ENCODE peak calls at places on chromosomes 4 and X, in nine cellular contexts. One of them, this sample, is unnamed.

GRCh38 chrX:100647095-100647494 is 3.1 kb downstream of the SRPX2 start:
- DNase-seq in lung: no peak
- DNase-seq in HFF-Myc: no peak
- DNase-seq in brain microvascular endothelial cell: no peak
- DNase-seq in coronary artery: no peak
- DNase-seq in stomach: no peak
- DNase-seq in cardiac fibroblast: peak
- DNase-seq in dorsolateral prefrontal cortex: no peak
- DNase-seq in CD4-positive, alpha-beta memory T cell: no peak
- DNase-seq in this sample: no peak

GRCh38 chrX:136210243-136210642 is 41.0 kb downstream of the MAP7D3 start:
- DNase-seq in lung: no peak
- DNase-seq in HFF-Myc: no peak
- DNase-seq in brain microvascular endothelial cell: no peak
- DNase-seq in coronary artery: no peak
- DNase-seq in stomach: no peak
- DNase-seq in cardiac fibroblast: no peak
- DNase-seq in dorsolateral prefrontal cortex: no peak
- DNase-seq in CD4-positive, alpha-beta memory T cell: no peak
- DNase-seq in this sample: peak

GRCh38 chr4:182644326-182645050 is 272.7 kb downstream of the DCTD start:
- DNase-seq in lung: no peak
- DNase-seq in HFF-Myc: no peak
- DNase-seq in brain microvascular endothelial cell: peak
- DNase-seq in coronary artery: no peak
- DNase-seq in stomach: no peak
- DNase-seq in cardiac fibroblast: peak
- DNase-seq in dorsolateral prefrontal cortex: no peak
- DNase-seq in CD4-positive, alpha-beta memory T cell: no peak
- DNase-seq in this sample: no peak

GRCh38 chr4:2712261-2712842 is 43.8 kb downstream of the TNIP2 start:
- DNase-seq in lung: no peak
- DNase-seq in HFF-Myc: no peak
- DNase-seq in brain microvascular endothelial cell: no peak
- DNase-seq in coronary artery: no peak
- DNase-seq in stomach: no peak
- DNase-seq in cardiac fibroblast: peak
- DNase-seq in dorsolateral prefrontal cortex: no peak
- DNase-seq in CD4-positive, alpha-beta memory T cell: no peak
- DNase-seq in this sample: no peak

GRCh38 chr4:16226816-16227461 is 668 bp upstream of the TAPT1 start:
- DNase-seq in lung: peak
- DNase-seq in HFF-Myc: no peak
- DNase-seq in brain microvascular endothelial cell: peak
- DNase-seq in coronary artery: peak
- DNase-seq in stomach: peak
- DNase-seq in cardiac fibroblast: peak
- DNase-seq in dorsolateral prefrontal cortex: peak
- DNase-seq in CD4-positive, alpha-beta memory T cell: peak
- DNase-seq in this sample: peak

GRCh38 chr4:91448668-91449330 is 855.0 kb upstream of the GRID2 start:
- DNase-seq in lung: no peak
- DNase-seq in HFF-Myc: no peak
- DNase-seq in brain microvascular endothelial cell: no peak
- DNase-seq in coronary artery: no peak
- DNase-seq in stomach: no peak
- DNase-seq in cardiac fibroblast: peak
- DNase-seq in dorsolateral prefrontal cortex: no peak
- DNase-seq in CD4-positive, alpha-beta memory T cell: no peak
- DNase-seq in this sample: no peak

GRCh38 chr4:6767725-6768538 is 14.6 kb upstream of the KIAA0232 start:
- DNase-seq in lung: no peak
- DNase-seq in HFF-Myc: no peak
- DNase-seq in brain microvascular endothelial cell: no peak
- DNase-seq in coronary artery: no peak
- DNase-seq in stomach: no peak
- DNase-seq in cardiac fibroblast: no peak
- DNase-seq in dorsolateral prefrontal cortex: no peak
- DNase-seq in CD4-positive, alpha-beta memory T cell: no peak
- DNase-seq in this sample: no peak

GRCh38 chrX:48911407-48912182 is at the start of gene SLC35A2:
- DNase-seq in lung: peak
- DNase-seq in HFF-Myc: no peak
- DNase-seq in brain microvascular endothelial cell: peak
- DNase-seq in coronary artery: no peak
- DNase-seq in stomach: peak
- DNase-seq in cardiac fibroblast: peak
- DNase-seq in dorsolateral prefrontal cortex: peak
- DNase-seq in CD4-positive, alpha-beta memory T cell: peak
- DNase-seq in this sample: peak

GRCh38 chr4:3628868-3629175 is 96.6 kb upstream of the LRPAP1 start:
- DNase-seq in lung: no peak
- DNase-seq in HFF-Myc: no peak
- DNase-seq in brain microvascular endothelial cell: no peak
- DNase-seq in coronary artery: no peak
- DNase-seq in stomach: no peak
- DNase-seq in cardiac fibroblast: no peak
- DNase-seq in dorsolateral prefrontal cortex: peak
- DNase-seq in CD4-positive, alpha-beta memory T cell: no peak
- DNase-seq in this sample: no peak

GRCh38 chr4:183348706-183349659 is 26.8 kb upstream of the CLDN24 start:
- DNase-seq in lung: no peak
- DNase-seq in HFF-Myc: peak
- DNase-seq in brain microvascular endothelial cell: peak
- DNase-seq in coronary artery: no peak
- DNase-seq in stomach: no peak
- DNase-seq in cardiac fibroblast: peak
- DNase-seq in dorsolateral prefrontal cortex: no peak
- DNase-seq in CD4-positive, alpha-beta memory T cell: no peak
- DNase-seq in this sample: no peak

GRCh38 chrX:17617794-17618193 is 119.5 kb upstream of the SCML1 start:
- DNase-seq in lung: no peak
- DNase-seq in HFF-Myc: no peak
- DNase-seq in brain microvascular endothelial cell: no peak
- DNase-seq in coronary artery: no peak
- DNase-seq in stomach: no peak
- DNase-seq in cardiac fibroblast: no peak
- DNase-seq in dorsolateral prefrontal cortex: no peak
- DNase-seq in CD4-positive, alpha-beta memory T cell: no peak
- DNase-seq in this sample: no peak

GRCh38 chr4:186144596-186145569 is 40.4 kb downstream of the FAM149A start:
- DNase-seq in lung: no peak
- DNase-seq in HFF-Myc: no peak
- DNase-seq in brain microvascular endothelial cell: peak
- DNase-seq in coronary artery: peak
- DNase-seq in stomach: peak
- DNase-seq in cardiac fibroblast: peak
- DNase-seq in dorsolateral prefrontal cortex: peak
- DNase-seq in CD4-positive, alpha-beta memory T cell: no peak
- DNase-seq in this sample: peak

GRCh38 chr4:8192748-8193738 is 6.0 kb upstream of the SH3TC1 start:
- DNase-seq in lung: peak
- DNase-seq in HFF-Myc: no peak
- DNase-seq in brain microvascular endothelial cell: peak
- DNase-seq in coronary artery: no peak
- DNase-seq in stomach: peak
- DNase-seq in cardiac fibroblast: peak
- DNase-seq in dorsolateral prefrontal cortex: no peak
- DNase-seq in CD4-positive, alpha-beta memory T cell: no peak
- DNase-seq in this sample: peak

GRCh38 chr4:177696438-177696966 is 254.3 kb upstream of the AGA start:
- DNase-seq in lung: no peak
- DNase-seq in HFF-Myc: no peak
- DNase-seq in brain microvascular endothelial cell: no peak
- DNase-seq in coronary artery: no peak
- DNase-seq in stomach: no peak
- DNase-seq in cardiac fibroblast: no peak
- DNase-seq in dorsolateral prefrontal cortex: no peak
- DNase-seq in CD4-positive, alpha-beta memory T cell: no peak
- DNase-seq in this sample: no peak

GRCh38 chr4:4763815-4764202 is 95.7 kb upstream of the MSX1 start:
- DNase-seq in lung: no peak
- DNase-seq in HFF-Myc: peak
- DNase-seq in brain microvascular endothelial cell: peak
- DNase-seq in coronary artery: no peak
- DNase-seq in stomach: no peak
- DNase-seq in cardiac fibroblast: no peak
- DNase-seq in dorsolateral prefrontal cortex: no peak
- DNase-seq in CD4-positive, alpha-beta memory T cell: no peak
- DNase-seq in this sample: no peak

GRCh38 chr4:155400893-155401292 is 24.1 kb upstream of the MAP9 start:
- DNase-seq in lung: no peak
- DNase-seq in HFF-Myc: no peak
- DNase-seq in brain microvascular endothelial cell: no peak
- DNase-seq in coronary artery: no peak
- DNase-seq in stomach: no peak
- DNase-seq in cardiac fibroblast: no peak
- DNase-seq in dorsolateral prefrontal cortex: no peak
- DNase-seq in CD4-positive, alpha-beta memory T cell: no peak
- DNase-seq in this sample: no peak

GRCh38 chr4:128601992-128602695 is 207.4 kb upstream of the JADE1 start:
- DNase-seq in lung: no peak
- DNase-seq in HFF-Myc: no peak
- DNase-seq in brain microvascular endothelial cell: peak
- DNase-seq in coronary artery: no peak
- DNase-seq in stomach: no peak
- DNase-seq in cardiac fibroblast: peak
- DNase-seq in dorsolateral prefrontal cortex: no peak
- DNase-seq in CD4-positive, alpha-beta memory T cell: no peak
- DNase-seq in this sample: peak

GRCh38 chr4:188400456-188400855 is 261.2 kb downstream of the TRIML1 start:
- DNase-seq in lung: no peak
- DNase-seq in HFF-Myc: no peak
- DNase-seq in brain microvascular endothelial cell: no peak
- DNase-seq in coronary artery: no peak
- DNase-seq in stomach: no peak
- DNase-seq in cardiac fibroblast: no peak
- DNase-seq in dorsolateral prefrontal cortex: no peak
- DNase-seq in CD4-positive, alpha-beta memory T cell: no peak
- DNase-seq in this sample: no peak

GRCh38 chr4:30172416-30172815 is 547.8 kb upstream of the PCDH7 start:
- DNase-seq in lung: no peak
- DNase-seq in HFF-Myc: no peak
- DNase-seq in brain microvascular endothelial cell: no peak
- DNase-seq in coronary artery: no peak
- DNase-seq in stomach: no peak
- DNase-seq in cardiac fibroblast: no peak
- DNase-seq in dorsolateral prefrontal cortex: no peak
- DNase-seq in CD4-positive, alpha-beta memory T cell: no peak
- DNase-seq in this sample: no peak

GRCh38 chr4:57850141-57850540 is 740.0 kb upstream of the IGFBP7 start:
- DNase-seq in lung: no peak
- DNase-seq in HFF-Myc: no peak
- DNase-seq in brain microvascular endothelial cell: no peak
- DNase-seq in coronary artery: no peak
- DNase-seq in stomach: no peak
- DNase-seq in cardiac fibroblast: no peak
- DNase-seq in dorsolateral prefrontal cortex: no peak
- DNase-seq in CD4-positive, alpha-beta memory T cell: no peak
- DNase-seq in this sample: no peak

GRCh38 chr4:57854748-57855147 is 744.6 kb upstream of the IGFBP7 start:
- DNase-seq in lung: no peak
- DNase-seq in HFF-Myc: no peak
- DNase-seq in brain microvascular endothelial cell: no peak
- DNase-seq in coronary artery: no peak
- DNase-seq in stomach: no peak
- DNase-seq in cardiac fibroblast: no peak
- DNase-seq in dorsolateral prefrontal cortex: no peak
- DNase-seq in CD4-positive, alpha-beta memory T cell: no peak
- DNase-seq in this sample: no peak
- H3K4me3 ChIP-seq in lung: no peak
- H3K4me3 ChIP-seq in HFF-Myc: no peak
- H3K4me3 ChIP-seq in brain microvascular endothelial cell: no peak
- H3K4me3 ChIP-seq in coronary artery: peak
- H3K4me3 ChIP-seq in stomach: no peak
- H3K4me3 ChIP-seq in cardiac fibroblast: no peak
- H3K4me3 ChIP-seq in dorsolateral prefrontal cortex: no peak
- H3K4me3 ChIP-seq in CD4-positive, alpha-beta memory T cell: no peak
- H3K4me3 ChIP-seq in this sample: no peak

GRCh38 chrX:70921709-70922352 is 9.1 kb downstream of the SLC7A3 start:
- DNase-seq in lung: no peak
- DNase-seq in HFF-Myc: no peak
- DNase-seq in brain microvascular endothelial cell: no peak
- DNase-seq in coronary artery: no peak
- DNase-seq in stomach: no peak
- DNase-seq in cardiac fibroblast: no peak
- DNase-seq in dorsolateral prefrontal cortex: no peak
- DNase-seq in CD4-positive, alpha-beta memory T cell: no peak
- DNase-seq in this sample: no peak
- H3K4me3 ChIP-seq in lung: no peak
- H3K4me3 ChIP-seq in HFF-Myc: no peak
- H3K4me3 ChIP-seq in brain microvascular endothelial cell: no peak
- H3K4me3 ChIP-seq in coronary artery: no peak
- H3K4me3 ChIP-seq in stomach: no peak
- H3K4me3 ChIP-seq in cardiac fibroblast: no peak
- H3K4me3 ChIP-seq in dorsolateral prefrontal cortex: no peak
- H3K4me3 ChIP-seq in CD4-positive, alpha-beta memory T cell: no peak
- H3K4me3 ChIP-seq in this sample: no peak

GRCh38 chr4:153248641-153249198 is 44.5 kb downstream of the TRIM2 start:
- DNase-seq in lung: no peak
- DNase-seq in HFF-Myc: no peak
- DNase-seq in brain microvascular endothelial cell: no peak
- DNase-seq in coronary artery: no peak
- DNase-seq in stomach: no peak
- DNase-seq in cardiac fibroblast: no peak
- DNase-seq in dorsolateral prefrontal cortex: no peak
- DNase-seq in CD4-positive, alpha-beta memory T cell: no peak
- DNase-seq in this sample: no peak
- H3K4me3 ChIP-seq in lung: peak
- H3K4me3 ChIP-seq in HFF-Myc: peak
- H3K4me3 ChIP-seq in brain microvascular endothelial cell: peak
- H3K4me3 ChIP-seq in coronary artery: peak
- H3K4me3 ChIP-seq in stomach: peak
- H3K4me3 ChIP-seq in cardiac fibroblast: peak
- H3K4me3 ChIP-seq in dorsolateral prefrontal cortex: peak
- H3K4me3 ChIP-seq in CD4-positive, alpha-beta memory T cell: peak
- H3K4me3 ChIP-seq in this sample: no peak

GRCh38 chr4:18314731-18315130 is 293.2 kb upstream of the LCORL start:
- DNase-seq in lung: no peak
- DNase-seq in HFF-Myc: no peak
- DNase-seq in brain microvascular endothelial cell: no peak
- DNase-seq in coronary artery: no peak
- DNase-seq in stomach: no peak
- DNase-seq in cardiac fibroblast: no peak
- DNase-seq in dorsolateral prefrontal cortex: no peak
- DNase-seq in CD4-positive, alpha-beta memory T cell: no peak
- DNase-seq in this sample: no peak

GRCh38 chr4:18319456-18319855 is 297.9 kb upstream of the LCORL start:
- DNase-seq in lung: no peak
- DNase-seq in HFF-Myc: no peak
- DNase-seq in brain microvascular endothelial cell: no peak
- DNase-seq in coronary artery: no peak
- DNase-seq in stomach: no peak
- DNase-seq in cardiac fibroblast: no peak
- DNase-seq in dorsolateral prefrontal cortex: no peak
- DNase-seq in CD4-positive, alpha-beta memory T cell: no peak
- DNase-seq in this sample: no peak

GRCh38 chr4:18322111-18322510 is 300.6 kb upstream of the LCORL start:
- DNase-seq in lung: no peak
- DNase-seq in HFF-Myc: no peak
- DNase-seq in brain microvascular endothelial cell: no peak
- DNase-seq in coronary artery: no peak
- DNase-seq in stomach: no peak
- DNase-seq in cardiac fibroblast: no peak
- DNase-seq in dorsolateral prefrontal cortex: no peak
- DNase-seq in CD4-positive, alpha-beta memory T cell: no peak
- DNase-seq in this sample: no peak

GRCh38 chr4:18318682-18319410 is 297.3 kb upstream of the LCORL start:
- DNase-seq in lung: no peak
- DNase-seq in HFF-Myc: no peak
- DNase-seq in brain microvascular endothelial cell: peak
- DNase-seq in coronary artery: no peak
- DNase-seq in stomach: peak
- DNase-seq in cardiac fibroblast: peak
- DNase-seq in dorsolateral prefrontal cortex: peak
- DNase-seq in CD4-positive, alpha-beta memory T cell: no peak
- DNase-seq in this sample: no peak
- H3K4me3 ChIP-seq in lung: no peak
- H3K4me3 ChIP-seq in HFF-Myc: no peak
- H3K4me3 ChIP-seq in brain microvascular endothelial cell: no peak
- H3K4me3 ChIP-seq in coronary artery: peak
- H3K4me3 ChIP-seq in stomach: no peak
- H3K4me3 ChIP-seq in cardiac fibroblast: no peak
- H3K4me3 ChIP-seq in dorsolateral prefrontal cortex: peak
- H3K4me3 ChIP-seq in CD4-positive, alpha-beta memory T cell: no peak
- H3K4me3 ChIP-seq in this sample: no peak

This sample was measured in thyroid gland.